ENCODE peak calls at places on chromosomes 1 and 21, in six cellular contexts. V, N, P, R, G and I are unnamed samples.

GRCh38 chr1:107991371-107992066 is 26.5 kb upstream of the VAV3 start:
- DNase-seq in V (no peak), N (peak), P (no peak), R (no peak), G (no peak), I (no peak)

GRCh38 chr1:31152181-31152768 is 86.8 kb upstream of the PUM1 start:
- DNase-seq in V (no peak), N (no peak), P (peak), R (peak), G (no peak), I (no peak)

GRCh38 chr1:200267458-200267857 is 142.4 kb downstream of the ZNF281 start:
- DNase-seq in V (no peak), N (no peak), P (no peak), R (no peak), G (no peak), I (no peak)

GRCh38 chr1:223765036-223765718 is 52.8 kb downstream of the CAPN2 start:
- DNase-seq in V (peak), N (peak), P (no peak), R (no peak), G (no peak), I (peak)

GRCh38 chr1:115313173-115313572 is 24.9 kb downstream of the NGF start:
- DNase-seq in V (no peak), N (no peak), P (no peak), R (no peak), G (no peak), I (no peak)

GRCh38 chr1:12316331-12316730 is 86.5 kb downstream of the VPS13D start:
- DNase-seq in V (no peak), N (no peak), P (no peak), R (no peak), G (no peak), I (no peak)

GRCh38 chr1:164769504-164770148 is 210.6 kb downstream of the PBX1 start:
- DNase-seq in V (no peak), N (no peak), P (no peak), R (no peak), G (no peak), I (no peak)

GRCh38 chr1:169115891-169116585 is 9.5 kb downstream of the ATP1B1 start:
- DNase-seq in V (no peak), N (peak), P (peak), R (no peak), G (peak), I (peak)

GRCh38 chr1:164524810-164525209 is 34.2 kb upstream of the PBX1 start:
- DNase-seq in V (no peak), N (no peak), P (peak), R (no peak), G (no peak), I (no peak)

GRCh38 chr1:48245106-48245505 is 22.6 kb downstream of the SLC5A9 start:
- DNase-seq in V (no peak), N (no peak), P (peak), R (no peak), G (no peak), I (no peak)

GRCh38 chr1:58084266-58084665 is 462.3 kb downstream of the OMA1 start:
- DNase-seq in V (no peak), N (no peak), P (no peak), R (no peak), G (no peak), I (no peak)

GRCh38 chr1:41417746-41418145 is 56.5 kb downstream of the FOXO6 start:
- DNase-seq in V (no peak), N (peak), P (no peak), R (no peak), G (no peak), I (no peak)

GRCh38 chr1:115807723-115808122 is 33.2 kb downstream of the NHLH2 start:
- DNase-seq in V (peak), N (no peak), P (peak), R (peak), G (peak), I (peak)

GRCh38 chr1:53715478-53715877 is 23.5 kb downstream of the GLIS1 start:
- DNase-seq in V (peak), N (no peak), P (no peak), R (no peak), G (no peak), I (no peak)

GRCh38 chr1:173503391-173503790 is 26.3 kb downstream of the PRDX6 start:
- DNase-seq in V (no peak), N (no peak), P (no peak), R (peak), G (no peak), I (no peak)

GRCh38 chr1:84997667-84998600 is 1.0 kb upstream of the MCOLN2 start:
- DNase-seq in V (peak), N (no peak), P (peak), R (no peak), G (peak), I (no peak)

GRCh38 chr1:53412285-53413174 is 46.7 kb upstream of the DMRTB1 start:
- DNase-seq in V (no peak), N (no peak), P (no peak), R (no peak), G (no peak), I (no peak)

GRCh38 chr1:179743679-179744400 is 749 bp downstream of the FAM163A start:
- DNase-seq in V (peak), N (no peak), P (no peak), R (no peak), G (peak), I (no peak)

GRCh38 chr1:47507921-47508894 is 70.4 kb downstream of the FOXD2 start:
- DNase-seq in V (peak), N (peak), P (peak), R (no peak), G (peak), I (no peak)

GRCh38 chr1:43611950-43612349 is 38.0 kb upstream of the KDM4A start:
- DNase-seq in V (no peak), N (no peak), P (no peak), R (no peak), G (no peak), I (no peak)

GRCh38 chr1:119001181-119002018 is 13.3 kb upstream of the TBX15 start:
- DNase-seq in V (peak), N (peak), P (no peak), R (no peak), G (no peak), I (no peak)

GRCh38 chr1:147189514-147189913 is 17.2 kb upstream of the PRKAB2 start:
- DNase-seq in V (no peak), N (no peak), P (no peak), R (no peak), G (no peak), I (peak)

GRCh38 chr21:44869860-44870747 is 3.4 kb downstream of the PTTG1IP start:
- DNase-seq in V (peak), N (peak), P (peak), R (peak), G (peak), I (no peak)

GRCh38 chr1:104574619-104575018 is 824.9 kb downstream of the AMY1C start:
- DNase-seq in V (no peak), N (no peak), P (no peak), R (no peak), G (no peak), I (no peak)

GRCh38 chr1:215566556-215567490 is at the start of gene KCTD3:
- DNase-seq in V (peak), N (peak), P (peak), R (no peak), G (peak), I (peak)

GRCh38 chr1:103373991-103374390 is 151.5 kb upstream of the RNPC3 start:
- DNase-seq in V (no peak), N (no peak), P (no peak), R (no peak), G (no peak), I (no peak)

GRCh38 chr1:118461154-118461553 is 276.1 kb upstream of the SPAG17 start:
- DNase-seq in V (peak), N (no peak), P (no peak), R (no peak), G (no peak), I (no peak)

GRCh38 chr1:39590546-39590945 is 14.0 kb upstream of the PABPC4 start:
- DNase-seq in V (no peak), N (no peak), P (no peak), R (no peak), G (no peak), I (no peak)

GRCh38 chr1:214638997-214639396 is 36.0 kb downstream of the CENPF start:
- DNase-seq in V (no peak), N (no peak), P (no peak), R (no peak), G (no peak), I (no peak)

GRCh38 chr1:16249838-16250241 is 12.9 kb upstream of the CPLANE2 start:
- DNase-seq in V (no peak), N (peak), P (peak), R (no peak), G (peak), I (no peak)

GRCh38 chr1:204633665-204634064 is 51.9 kb downstream of the LRRN2 start:
- DNase-seq in V (no peak), N (no peak), P (no peak), R (no peak), G (peak), I (peak)

GRCh38 chr1:208835082-208835467 is 590.9 kb upstream of the PLXNA2 start:
- DNase-seq in V (peak), N (no peak), P (no peak), R (no peak), G (no peak), I (no peak)

GRCh38 chr1:214224605-214225354 is 56.2 kb upstream of the SMYD2 start:
- DNase-seq in V (peak), N (no peak), P (no peak), R (no peak), G (no peak), I (peak)

GRCh38 chr1:155125946-155126493 is 1.7 kb upstream of the EFNA1 start:
- DNase-seq in V (peak), N (peak), P (peak), R (no peak), G (peak), I (peak)

GRCh38 chr1:23394664-23395063 is 25.0 kb upstream of the ZNF436 start:
- DNase-seq in V (peak), N (peak), P (peak), R (no peak), G (peak), I (peak)

GRCh38 chr1:59682405-59683080 is 132.2 kb upstream of the HOOK1 start:
- DNase-seq in V (peak), N (no peak), P (no peak), R (no peak), G (no peak), I (no peak)

GRCh38 chr1:27496604-27497155 is 6.7 kb upstream of the WASF2 start:
- DNase-seq in V (peak), N (peak), P (no peak), R (no peak), G (no peak), I (no peak)

GRCh38 chr1:226688056-226688748 is 50.9 kb downstream of the ITPKB start:
- DNase-seq in V (peak), N (no peak), P (no peak), R (no peak), G (no peak), I (peak)

GRCh38 chr1:226691257-226691656 is 47.8 kb downstream of the ITPKB start:
- DNase-seq in V (no peak), N (no peak), P (no peak), R (no peak), G (no peak), I (no peak)

GRCh38 chr1:226688852-226689251 is 50.2 kb downstream of the ITPKB start:
- DNase-seq in V (no peak), N (no peak), P (no peak), R (no peak), G (no peak), I (no peak)

GRCh38 chr1:226692067-226692792 is 46.9 kb downstream of the ITPKB start:
- DNase-seq in V (no peak), N (no peak), P (no peak), R (no peak), G (no peak), I (no peak)

DNA sequence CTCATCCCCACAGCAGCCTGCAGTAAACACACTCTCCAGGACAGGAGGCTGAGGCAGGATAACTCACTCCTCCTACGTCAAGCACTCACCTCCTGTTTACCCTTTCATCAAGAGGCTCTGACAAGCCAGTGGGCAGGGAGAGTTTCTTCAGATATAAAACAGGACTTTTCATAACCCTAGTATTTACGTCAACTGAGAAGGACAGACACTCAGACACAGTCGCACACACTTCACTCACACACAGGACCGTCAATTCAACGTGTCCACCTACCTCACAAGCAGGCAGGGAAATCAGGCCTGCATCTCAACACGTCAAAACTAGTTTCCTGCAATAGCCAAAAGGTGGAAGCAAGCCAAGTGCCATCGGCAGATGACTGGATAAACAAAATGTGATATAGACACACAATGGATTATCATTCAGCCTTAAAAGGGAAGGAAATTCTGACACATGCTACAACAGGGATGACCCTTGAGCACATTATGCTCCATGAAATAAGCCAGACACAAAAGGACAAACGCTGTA is 48.6 kb downstream of the ITPKB start:
- DNase-seq in V (no peak), N (no peak), P (no peak), R (no peak), G (no peak), I (no peak)
- H3K27ac ChIP-seq in V (no peak), N (peak), P (no peak), R (no peak), G (peak), I (peak)

GRCh38 chr1:198637915-198638437 is 864 bp upstream of the PTPRC start:
- DNase-seq in V (no peak), N (no peak), P (no peak), R (no peak), G (no peak), I (no peak)
- H3K27ac ChIP-seq in V (no peak), N (no peak), P (no peak), R (no peak), G (no peak), I (no peak)

GRCh38 chr1:234970371-234970730 is 158.3 kb downstream of the TOMM20 start:
- DNase-seq in V (no peak), N (no peak), P (no peak), R (peak), G (no peak), I (no peak)
- H3K27ac ChIP-seq in V (peak), N (peak), P (peak), R (peak), G (peak), I (peak)

GRCh38 chr21:34733866-34734265 is 65.1 kb downstream of the CLIC6 start:
- DNase-seq in V (no peak), N (no peak), P (no peak), R (no peak), G (no peak), I (no peak)
- H3K27ac ChIP-seq in V (no peak), N (peak), P (no peak), R (no peak), G (no peak), I (no peak)

DNA sequence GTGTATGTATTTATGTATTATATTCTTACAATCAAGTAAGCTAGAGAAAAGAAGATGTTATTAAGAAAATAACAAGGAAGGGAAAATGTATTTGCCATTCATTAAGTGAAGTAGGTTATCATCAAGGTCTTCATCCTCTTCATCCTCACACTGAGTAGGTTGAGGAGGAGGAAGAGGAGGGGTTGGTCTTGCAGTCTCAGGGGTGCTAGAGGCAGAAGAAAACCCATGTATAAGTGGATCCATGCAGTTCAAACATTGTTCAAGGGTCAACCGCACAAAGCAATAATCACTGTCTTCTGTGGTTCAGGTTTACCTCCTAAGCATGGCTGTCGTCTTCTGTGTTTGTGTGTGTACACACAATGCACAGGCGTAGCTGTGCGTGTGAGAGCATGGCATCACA is 16.9 kb downstream of the URB2 start:
- DNase-seq in V (no peak), N (no peak), P (no peak), R (no peak), G (no peak), I (no peak)
- H3K27ac ChIP-seq in V (no peak), N (no peak), P (no peak), R (no peak), G (no peak), I (no peak)

GRCh38 chr21:45871616-45872236 is 109.8 kb upstream of the COL6A1 start:
- DNase-seq in V (no peak), N (peak), P (no peak), R (no peak), G (no peak), I (no peak)
- H3K27ac ChIP-seq in V (no peak), N (no peak), P (no peak), R (no peak), G (no peak), I (no peak)

DNA sequence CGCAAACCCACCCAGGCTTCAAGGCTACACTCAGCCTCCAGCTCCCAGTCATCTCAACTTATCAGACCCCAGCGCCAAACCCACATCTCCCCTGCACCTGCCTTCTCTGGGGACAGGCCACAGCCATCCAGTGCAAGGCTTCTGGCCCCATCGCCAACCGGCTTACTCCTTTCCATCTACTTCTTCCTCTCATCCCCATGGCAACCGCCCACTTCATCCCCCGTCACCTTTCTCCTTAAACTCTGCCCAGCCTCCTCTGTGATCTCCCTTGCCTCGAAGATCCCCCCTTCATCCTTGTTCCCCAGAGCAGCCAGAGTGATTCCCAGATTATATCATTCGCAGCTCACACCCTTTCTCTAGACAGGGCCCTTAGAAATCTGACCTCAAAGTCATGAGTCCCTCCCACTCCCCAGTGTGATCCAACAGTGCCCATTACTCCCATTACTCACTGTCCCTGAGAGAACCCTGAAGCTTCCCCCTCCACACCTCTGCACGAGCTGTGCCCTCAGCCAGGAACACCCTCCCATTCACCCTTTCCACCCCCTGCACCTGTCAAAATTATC is 2.5 kb downstream of the COL8A2 start:
- DNase-seq in V (no peak), N (no peak), P (no peak), R (no peak), G (no peak), I (no peak)
- H3K27ac ChIP-seq in V (no peak), N (no peak), P (no peak), R (no peak), G (no peak), I (no peak)

DNA sequence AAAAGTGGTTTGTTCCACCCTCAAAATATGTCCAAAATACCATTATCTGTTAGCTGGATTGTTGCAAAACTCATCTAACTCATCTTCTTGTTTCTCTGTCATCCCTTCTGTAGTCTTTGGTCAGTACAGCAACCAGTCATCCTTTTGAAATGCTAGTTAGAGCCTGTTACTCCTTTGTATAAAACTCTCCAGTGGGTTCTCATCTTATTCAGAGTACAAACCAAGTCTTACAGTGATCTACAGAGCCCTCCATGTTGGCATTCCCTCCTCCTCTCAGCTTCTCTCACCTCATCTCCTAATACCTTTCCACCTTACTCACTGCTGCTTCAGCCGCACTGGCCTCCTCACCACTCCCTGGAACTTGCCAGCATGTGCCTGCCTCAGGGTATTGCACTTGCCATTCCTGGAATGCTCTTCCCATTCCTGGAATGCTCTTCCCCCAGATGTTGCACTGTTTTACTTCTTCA is 70.6 kb downstream of the LAMC1 start:
- DNase-seq in V (no peak), N (no peak), P (no peak), R (no peak), G (no peak), I (no peak)
- H3K27ac ChIP-seq in V (no peak), N (no peak), P (no peak), R (peak), G (no peak), I (no peak)